ENCODE peak calls at places on chromosomes 2 and 18, in nine cellular contexts. One of them, this sample, is unnamed.

GRCh38 chr2:6928452-6928851 is 11.2 kb downstream of the RNF144A start:
- DNase-seq in amniotic epithelial cell: no peak
- DNase-seq in GM23248: no peak
- DNase-seq in colonic mucosa: no peak
- DNase-seq in KG1: no peak
- DNase-seq in lung: peak
- DNase-seq in posterior cingulate gyrus: no peak
- DNase-seq in skeletal muscle cell: no peak
- DNase-seq in HCEC 1CT: no peak
- DNase-seq in this sample: no peak

GRCh38 chr2:205751621-205752031 is 69.3 kb downstream of the NRP2 start:
- DNase-seq in KG1: no peak
- DNase-seq in skeletal muscle cell: no peak
- DNase-seq in lung: no peak
- DNase-seq in posterior cingulate gyrus: no peak
- DNase-seq in HCEC 1CT: no peak
- DNase-seq in amniotic epithelial cell: peak
- DNase-seq in colonic mucosa: no peak
- DNase-seq in GM23248: no peak
- DNase-seq in this sample: no peak

GRCh38 chr2:65300772-65301711 is 73.4 kb downstream of the ACTR2 start:
- DNase-seq in GM23248: peak
- DNase-seq in HCEC 1CT: peak
- DNase-seq in posterior cingulate gyrus: peak
- DNase-seq in skeletal muscle cell: peak
- DNase-seq in colonic mucosa: no peak
- DNase-seq in KG1: peak
- DNase-seq in amniotic epithelial cell: peak
- DNase-seq in lung: peak
- DNase-seq in this sample: peak

GRCh38 chr2:149370061-149370775 is 39.8 kb downstream of the LYPD6 start:
- DNase-seq in KG1: no peak
- DNase-seq in skeletal muscle cell: no peak
- DNase-seq in posterior cingulate gyrus: no peak
- DNase-seq in amniotic epithelial cell: no peak
- DNase-seq in lung: no peak
- DNase-seq in colonic mucosa: no peak
- DNase-seq in GM23248: no peak
- DNase-seq in HCEC 1CT: no peak
- DNase-seq in this sample: no peak

GRCh38 chr2:19883971-19884720 is 17.6 kb downstream of the TTC32 start:
- DNase-seq in colonic mucosa: no peak
- DNase-seq in lung: peak
- DNase-seq in posterior cingulate gyrus: no peak
- DNase-seq in KG1: no peak
- DNase-seq in amniotic epithelial cell: no peak
- DNase-seq in skeletal muscle cell: no peak
- DNase-seq in GM23248: no peak
- DNase-seq in HCEC 1CT: no peak
- DNase-seq in this sample: no peak

GRCh38 chr2:232411901-232412629 is 5.4 kb downstream of the ALPG start:
- DNase-seq in posterior cingulate gyrus: no peak
- DNase-seq in GM23248: no peak
- DNase-seq in amniotic epithelial cell: no peak
- DNase-seq in HCEC 1CT: no peak
- DNase-seq in lung: no peak
- DNase-seq in colonic mucosa: no peak
- DNase-seq in skeletal muscle cell: no peak
- DNase-seq in KG1: no peak
- DNase-seq in this sample: no peak

GRCh38 chr2:127084611-127085031 is 22.3 kb downstream of the BIN1 start:
- DNase-seq in colonic mucosa: no peak
- DNase-seq in HCEC 1CT: no peak
- DNase-seq in KG1: no peak
- DNase-seq in skeletal muscle cell: no peak
- DNase-seq in GM23248: peak
- DNase-seq in lung: no peak
- DNase-seq in posterior cingulate gyrus: no peak
- DNase-seq in amniotic epithelial cell: peak
- DNase-seq in this sample: peak

GRCh38 chr2:104850322-104851184 is 3.4 kb upstream of the POU3F3 start:
- DNase-seq in KG1: no peak
- DNase-seq in HCEC 1CT: no peak
- DNase-seq in lung: no peak
- DNase-seq in skeletal muscle cell: no peak
- DNase-seq in GM23248: no peak
- DNase-seq in amniotic epithelial cell: no peak
- DNase-seq in colonic mucosa: no peak
- DNase-seq in posterior cingulate gyrus: no peak
- DNase-seq in this sample: no peak

GRCh38 chr2:129766159-129766485 is 213.3 kb upstream of the RAB6C start:
- DNase-seq in skeletal muscle cell: no peak
- DNase-seq in lung: no peak
- DNase-seq in GM23248: no peak
- DNase-seq in HCEC 1CT: no peak
- DNase-seq in KG1: no peak
- DNase-seq in colonic mucosa: no peak
- DNase-seq in posterior cingulate gyrus: no peak
- DNase-seq in amniotic epithelial cell: no peak
- DNase-seq in this sample: no peak

GRCh38 chr2:222398446-222398885 is 25.9 kb upstream of the SGPP2 start:
- DNase-seq in colonic mucosa: no peak
- DNase-seq in posterior cingulate gyrus: no peak
- DNase-seq in HCEC 1CT: no peak
- DNase-seq in lung: no peak
- DNase-seq in GM23248: no peak
- DNase-seq in amniotic epithelial cell: no peak
- DNase-seq in skeletal muscle cell: no peak
- DNase-seq in KG1: no peak
- DNase-seq in this sample: no peak

GRCh38 chr2:95074663-95075439 is 46.8 kb downstream of the MRPS5 start:
- DNase-seq in colonic mucosa: no peak
- DNase-seq in posterior cingulate gyrus: no peak
- DNase-seq in lung: no peak
- DNase-seq in GM23248: no peak
- DNase-seq in skeletal muscle cell: no peak
- DNase-seq in HCEC 1CT: no peak
- DNase-seq in amniotic epithelial cell: no peak
- DNase-seq in KG1: no peak
- DNase-seq in this sample: no peak

GRCh38 chr18:44682871-44683221 is 2.2 kb downstream of the SETBP1 start:
- DNase-seq in HCEC 1CT: no peak
- DNase-seq in GM23248: no peak
- DNase-seq in KG1: no peak
- DNase-seq in amniotic epithelial cell: no peak
- DNase-seq in skeletal muscle cell: no peak
- DNase-seq in lung: no peak
- DNase-seq in colonic mucosa: no peak
- DNase-seq in posterior cingulate gyrus: no peak
- DNase-seq in this sample: peak

GRCh38 chr2:238090887-238091286 is 9.3 kb upstream of the ESPNL start:
- DNase-seq in amniotic epithelial cell: no peak
- DNase-seq in colonic mucosa: no peak
- DNase-seq in posterior cingulate gyrus: no peak
- DNase-seq in HCEC 1CT: no peak
- DNase-seq in GM23248: no peak
- DNase-seq in skeletal muscle cell: no peak
- DNase-seq in KG1: no peak
- DNase-seq in lung: no peak
- DNase-seq in this sample: no peak

GRCh38 chr2:100878000-100878786 is 58.3 kb downstream of the NPAS2 start:
- DNase-seq in posterior cingulate gyrus: no peak
- DNase-seq in amniotic epithelial cell: peak
- DNase-seq in HCEC 1CT: no peak
- DNase-seq in skeletal muscle cell: no peak
- DNase-seq in lung: no peak
- DNase-seq in KG1: no peak
- DNase-seq in colonic mucosa: no peak
- DNase-seq in GM23248: peak
- DNase-seq in this sample: no peak

GRCh38 chr2:133287709-133288108 is 280.6 kb downstream of the NCKAP5 start:
- DNase-seq in amniotic epithelial cell: peak
- DNase-seq in GM23248: peak
- DNase-seq in colonic mucosa: no peak
- DNase-seq in lung: no peak
- DNase-seq in KG1: no peak
- DNase-seq in HCEC 1CT: peak
- DNase-seq in posterior cingulate gyrus: no peak
- DNase-seq in skeletal muscle cell: peak
- DNase-seq in this sample: peak

GRCh38 chr2:63735263-63735662 is 106.4 kb upstream of the UGP2 start:
- DNase-seq in skeletal muscle cell: peak
- DNase-seq in GM23248: peak
- DNase-seq in KG1: no peak
- DNase-seq in HCEC 1CT: peak
- DNase-seq in posterior cingulate gyrus: no peak
- DNase-seq in colonic mucosa: no peak
- DNase-seq in lung: no peak
- DNase-seq in amniotic epithelial cell: peak
- DNase-seq in this sample: peak

GRCh38 chr2:234500394-234501006 is 3.6 kb upstream of the ARL4C start:
- DNase-seq in amniotic epithelial cell: peak
- DNase-seq in lung: peak
- DNase-seq in colonic mucosa: peak
- DNase-seq in KG1: peak
- DNase-seq in HCEC 1CT: peak
- DNase-seq in GM23248: peak
- DNase-seq in posterior cingulate gyrus: no peak
- DNase-seq in skeletal muscle cell: no peak
- DNase-seq in this sample: peak

GRCh38 chr18:59778434-59778833 is 81.2 kb upstream of the CCBE1 start:
- DNase-seq in colonic mucosa: no peak
- DNase-seq in HCEC 1CT: no peak
- DNase-seq in skeletal muscle cell: no peak
- DNase-seq in GM23248: no peak
- DNase-seq in amniotic epithelial cell: no peak
- DNase-seq in KG1: no peak
- DNase-seq in lung: no peak
- DNase-seq in posterior cingulate gyrus: no peak
- DNase-seq in this sample: no peak

GRCh38 chr2:190844700-190845410 is 35.8 kb upstream of the GLS start:
- DNase-seq in posterior cingulate gyrus: no peak
- DNase-seq in lung: no peak
- DNase-seq in skeletal muscle cell: no peak
- DNase-seq in colonic mucosa: no peak
- DNase-seq in amniotic epithelial cell: no peak
- DNase-seq in HCEC 1CT: no peak
- DNase-seq in GM23248: no peak
- DNase-seq in KG1: no peak
- DNase-seq in this sample: no peak

GRCh38 chr2:99777656-99778290 is 288.0 kb upstream of the REV1 start:
- DNase-seq in posterior cingulate gyrus: no peak
- DNase-seq in GM23248: no peak
- DNase-seq in colonic mucosa: no peak
- DNase-seq in KG1: no peak
- DNase-seq in skeletal muscle cell: no peak
- DNase-seq in amniotic epithelial cell: no peak
- DNase-seq in HCEC 1CT: no peak
- DNase-seq in lung: no peak
- DNase-seq in this sample: no peak